ENCODE peak calls at places on chromosomes 6 and 20, in four cellular contexts. X is tibial artery, K is endothelial cell of umbilical vein, Y is left ventricle myocardium inferior. E is an unnamed sample.

GRCh38 chr20:6140947-6141346 is 18.1 kb upstream of the FERMT1 start:
- DNase-seq in X (no peak), Y (no peak), K (no peak), E (no peak)

GRCh38 chr6:170314983-170315382 is 8.4 kb downstream of the FAM120B start:
- DNase-seq in Y (no peak), X (no peak), K (no peak), E (no peak)

GRCh38 chr6:131787079-131787478 is 20.7 kb upstream of the ENPP1 start:
- DNase-seq in Y (no peak), X (no peak), K (no peak), E (no peak)

GRCh38 chr6:10300071-10300470 is 114.8 kb downstream of the TFAP2A start:
- DNase-seq in K (no peak), Y (no peak), X (no peak), E (no peak)

GRCh38 chr20:61044499-61044898 is 207.6 kb upstream of the CDH4 start:
- DNase-seq in Y (no peak), X (no peak), K (no peak), E (no peak)

GRCh38 chr6:40896696-40897095 is 142.3 kb downstream of the UNC5CL start:
- DNase-seq in Y (no peak), X (no peak), K (peak; percentile 16), E (no peak)

GRCh38 chr20:46206025-46206424 is 87.9 kb downstream of the CD40 start:
- DNase-seq in K (peak; percentile 47), X (peak; percentile 74), Y (peak; percentile 36), E (no peak)

GRCh38 chr6:77036400-77036799 is 426.9 kb downstream of the HTR1B start:
- DNase-seq in K (no peak), X (no peak), Y (no peak), E (no peak)

GRCh38 chr20:46361811-46362210 is 44.6 kb downstream of the ELMO2 start:
- DNase-seq in Y (no peak), K (no peak), X (no peak), E (no peak)

GRCh38 chr20:10936786-10937185 is 263.0 kb upstream of the JAG1 start:
- DNase-seq in K (no peak), Y (no peak), X (no peak), E (no peak)

GRCh38 chr20:46705378-46705729 is 4.1 kb upstream of the SLC2A10 start:
- DNase-seq in K (no peak), X (peak; percentile 51), Y (no peak), E (no peak)

GRCh38 chr6:1122083-1122482 is 189.8 kb upstream of the FOXQ1 start:
- DNase-seq in Y (no peak), X (no peak), K (no peak), E (no peak)

GRCh38 chr6:34236423-34237315 is at the start of gene HMGA1:
- DNase-seq in Y (peak; percentile 90), K (peak; percentile 88), X (peak; percentile 80), E (peak; percentile 66)

GRCh38 chr20:22583773-22584629 is at the start of gene FOXA2:
- DNase-seq in Y (no peak), X (no peak), K (no peak), E (no peak)

GRCh38 chr6:157151989-157152388 is 171.3 kb downstream of the TMEM242 start:
- DNase-seq in Y (no peak), X (no peak), K (peak; percentile 68), E (no peak)

GRCh38 chr6:11460837-11461661 is 76.5 kb upstream of the TMEM170B start:
- DNase-seq in X (no peak), Y (no peak), K (no peak), E (no peak)

GRCh38 chr6:163965426-163966348 is 551.2 kb downstream of the QKI start:
- DNase-seq in X (no peak), Y (peak; percentile 41), K (peak; percentile 77), E (no peak)

GRCh38 chr6:87287251-87287650 is 35.1 kb upstream of the SMIM8 start:
- DNase-seq in K (no peak), Y (no peak), X (no peak), E (no peak)

GRCh38 chr6:98947411-98948292 is at the start of gene FBXL4:
- DNase-seq in Y (peak; percentile 86), X (peak; percentile 75), K (peak; percentile 74), E (peak; percentile 33)

GRCh38 chr6:144149894-144150672 is at the start of gene STX11:
- DNase-seq in Y (peak; percentile 81), X (peak; percentile 40), K (peak; percentile 53), E (no peak)

GRCh38 chr20:46640536-46641311 is 10.5 kb downstream of the SLC13A3 start:
- DNase-seq in X (no peak), K (no peak), Y (no peak), E (no peak)

GRCh38 chr6:147029923-147030322 is 174.3 kb upstream of the STXBP5 start:
- DNase-seq in K (no peak), Y (no peak), X (no peak), E (no peak)

GRCh38 chr20:58021481-58021880 is 207.0 kb downstream of the ANKRD60 start:
- DNase-seq in Y (peak; percentile 51), K (no peak), X (peak; percentile 56), E (no peak)

GRCh38 chr20:49775229-49775693 is 37.4 kb upstream of the SLC9A8 start:
- DNase-seq in K (peak; percentile 98), X (peak; percentile 44), Y (no peak), E (peak; percentile 31)

GRCh38 chr20:59165794-59166709 is 2.4 kb downstream of the ZNF831 start:
- DNase-seq in K (no peak), X (no peak), Y (no peak), E (no peak)

GRCh38 chr6:5203571-5203970 is 57.2 kb downstream of the LYRM4 start:
- DNase-seq in Y (peak; percentile 34), X (no peak), K (no peak), E (no peak)

GRCh38 chr6:90413867-90414266 is 117.2 kb upstream of the BACH2 start:
- DNase-seq in K (no peak), X (no peak), Y (no peak), E (no peak)

GRCh38 chr6:106103728-106104109 is 17.6 kb downstream of the PRDM1 start:
- DNase-seq in K (no peak), Y (no peak), X (no peak), E (no peak)

GRCh38 chr6:129667621-129668020 is 42.4 kb downstream of the ARHGAP18 start:
- DNase-seq in Y (no peak), X (no peak), K (peak; percentile 92), E (no peak)

GRCh38 chr20:3011752-3012151 is 31.7 kb upstream of the GNRH2 start:
- DNase-seq in X (no peak), K (no peak), Y (no peak), E (no peak)

GRCh38 chr20:34586488-34587163 is 28.1 kb downstream of the MAP1LC3A start:
- DNase-seq in K (no peak), Y (no peak), X (no peak), E (no peak)

GRCh38 chr6:43744931-43745727 is 24.9 kb upstream of the VEGFA start:
- DNase-seq in K (no peak), Y (no peak), X (no peak), E (no peak)

GRCh38 chr20:4726710-4727391 is 5.1 kb downstream of the PRND start:
- DNase-seq in Y (no peak), K (peak; percentile 51), X (no peak), E (peak; percentile 16)

GRCh38 chr6:124999105-124999764 is 37.0 kb downstream of the RNF217 start:
- DNase-seq in Y (no peak), K (no peak), X (no peak), E (no peak)

GRCh38 chr6:28985396-28986164 is 19.5 kb downstream of the ZNF311 start:
- DNase-seq in K (peak; percentile 98), X (peak; percentile 85), Y (peak; percentile 71), E (peak; percentile 66)

GRCh38 chr20:59074456-59074855 is 31.9 kb upstream of the PRELID3B start:
- DNase-seq in Y (no peak), K (no peak), X (no peak), E (no peak)

GRCh38 chr6:121794630-121795029 is 359.2 kb downstream of the GJA1 start:
- DNase-seq in Y (no peak), K (peak; percentile 81), X (no peak), E (no peak)

GRCh38 chr20:36311141-36311853 is 5.2 kb downstream of the DLGAP4 start:
- DNase-seq in K (no peak), X (no peak), Y (no peak), E (no peak)

GRCh38 chr6:143205983-143206382 is 145.3 kb downstream of the AIG1 start:
- DNase-seq in Y (no peak), K (no peak), X (no peak), E (no peak)

GRCh38 chr20:59044295-59044694 is 1.7 kb upstream of the PRELID3B start:
- DNase-seq in K (no peak), Y (no peak), X (no peak), E (no peak)

GRCh38 chr6:30837870-30838269 is 46.4 kb upstream of the DDR1 start:
- DNase-seq in Y (no peak), K (peak; percentile 66), X (no peak), E (no peak)
- TF ChIP-seq CTCF in Y (no peak), K (no peak), X (no peak), E (no peak)

DNA sequence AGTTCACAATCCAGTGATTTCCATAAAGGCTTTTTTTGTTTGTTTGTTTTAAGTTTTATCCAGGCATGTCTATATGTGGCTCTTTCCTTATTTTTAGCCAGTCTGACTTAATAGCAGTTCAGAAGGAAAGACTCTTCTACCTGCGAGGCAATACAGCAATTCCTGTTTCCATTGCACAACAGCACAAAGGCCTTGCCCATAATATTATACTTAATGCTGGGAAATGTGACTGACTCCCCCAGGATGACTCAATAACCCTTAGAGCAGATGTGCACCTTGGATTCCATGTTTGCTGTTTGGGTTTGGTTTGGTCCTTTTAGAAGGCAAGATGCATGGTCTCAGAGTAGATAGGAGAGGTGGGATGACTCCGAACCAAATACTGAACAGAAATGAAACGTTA is 184.1 kb downstream of the MTFR2 start:
- DNase-seq in X (no peak), Y (no peak), K (peak; percentile 50), E (no peak)
- H3K4me1 ChIP-seq in X (no peaks in the 10 kb centered on the region), Y (peaks cover 91% of the 10 kb centered on the region), K (peaks cover 53% of the 10 kb centered on the region), E (no peaks in the 10 kb centered on the region)

GRCh38 chr6:26194774-26195375 is 107.6 kb downstream of the HFE start:
- DNase-seq in X (no peak), K (peak; percentile 63), Y (no peak), E (no peak)
- H3K9me3 ChIP-seq in X (no peaks in the 10 kb centered on the region), K (no peaks in the 10 kb centered on the region), Y (no peaks in the 10 kb centered on the region), E (no peaks in the 10 kb centered on the region)

GRCh38 chr6:61755739-61756138 is 530.3 kb downstream of the KHDRBS2 start:
- DNase-seq in Y (no peak), X (no peak), K (no peak), E (no peak)

GRCh38 chr6:61745994-61746393 is 540.0 kb downstream of the KHDRBS2 start:
- DNase-seq in Y (no peak), K (no peak), X (no peak), E (no peak)

GRCh38 chr6:61751986-61752385 is 534.0 kb downstream of the KHDRBS2 start:
- DNase-seq in K (no peak), Y (no peak), X (no peak), E (no peak)
- TF ChIP-seq CTCF in K (no peak), Y (no peak), X (no peak), E (no peak)

GRCh38 chr6:111243095-111243494 is 155.8 kb downstream of the SLC16A10 start:
- DNase-seq in K (no peak), Y (no peak), X (no peak), E (no peak)
- H3K4me1 ChIP-seq in K (peaks cover 3% of the 10 kb centered on the region), Y (no peaks in the 10 kb centered on the region), X (no peaks in the 10 kb centered on the region), E (no peaks in the 10 kb centered on the region)